ENCODE peak calls at places on chromosomes 4 and X, in eight cellular contexts. One of them, this sample, is unnamed.

GRCh38 chr4:107689912-107690587 is 30.0 kb downstream of the PAPSS1 start:
- DNase-seq in upper lobe of right lung: no peak
- DNase-seq in OCI-LY7: no peak
- DNase-seq in Caco-2: no peak
- DNase-seq in GM12878: no peak
- DNase-seq in fibroblast of pulmonary artery: peak; percentile 74
- DNase-seq in AG09309: peak; percentile 25
- DNase-seq in RWPE2: no peak
- DNase-seq in this sample: no peak

GRCh38 chrX:77442728-77443127 is 4.5 kb upstream of the FGF16 start:
- DNase-seq in upper lobe of right lung: no peak
- DNase-seq in OCI-LY7: no peak
- DNase-seq in Caco-2: no peak
- DNase-seq in GM12878: no peak
- DNase-seq in fibroblast of pulmonary artery: peak; percentile 67
- DNase-seq in AG09309: peak; percentile 37
- DNase-seq in RWPE2: peak; percentile 65
- DNase-seq in this sample: no peak

GRCh38 chr4:3016839-3017410 is 53.6 kb downstream of the GRK4 start:
- DNase-seq in upper lobe of right lung: no peak
- DNase-seq in OCI-LY7: no peak
- DNase-seq in Caco-2: no peak
- DNase-seq in GM12878: no peak
- DNase-seq in fibroblast of pulmonary artery: no peak
- DNase-seq in AG09309: no peak
- DNase-seq in RWPE2: no peak
- DNase-seq in this sample: no peak

GRCh38 chr4:180827610-180828009 is 1415.6 kb upstream of the TENM3 start:
- DNase-seq in upper lobe of right lung: no peak
- DNase-seq in OCI-LY7: no peak
- DNase-seq in Caco-2: no peak
- DNase-seq in GM12878: no peak
- DNase-seq in fibroblast of pulmonary artery: peak; percentile 16
- DNase-seq in AG09309: no peak
- DNase-seq in RWPE2: no peak
- DNase-seq in this sample: no peak

GRCh38 chr4:43690121-43690520 is 758.5 kb downstream of the KCTD8 start:
- DNase-seq in upper lobe of right lung: no peak
- DNase-seq in OCI-LY7: no peak
- DNase-seq in Caco-2: no peak
- DNase-seq in GM12878: no peak
- DNase-seq in fibroblast of pulmonary artery: peak; percentile 4
- DNase-seq in AG09309: no peak
- DNase-seq in RWPE2: no peak
- DNase-seq in this sample: no peak

GRCh38 chr4:143095447-143095846 is 89.3 kb upstream of the USP38 start:
- DNase-seq in upper lobe of right lung: no peak
- DNase-seq in OCI-LY7: no peak
- DNase-seq in Caco-2: peak; percentile 73
- DNase-seq in GM12878: no peak
- DNase-seq in fibroblast of pulmonary artery: no peak
- DNase-seq in AG09309: no peak
- DNase-seq in RWPE2: no peak
- DNase-seq in this sample: no peak

GRCh38 chrX:9848718-9849481 is 62.7 kb downstream of the SHROOM2 start:
- DNase-seq in upper lobe of right lung: no peak
- DNase-seq in OCI-LY7: no peak
- DNase-seq in Caco-2: no peak
- DNase-seq in GM12878: no peak
- DNase-seq in fibroblast of pulmonary artery: no peak
- DNase-seq in AG09309: no peak
- DNase-seq in RWPE2: no peak
- DNase-seq in this sample: no peak

GRCh38 chrX:11196476-11196875 is 85.3 kb downstream of the HCCS start:
- DNase-seq in upper lobe of right lung: no peak
- DNase-seq in OCI-LY7: no peak
- DNase-seq in Caco-2: no peak
- DNase-seq in GM12878: no peak
- DNase-seq in fibroblast of pulmonary artery: no peak
- DNase-seq in AG09309: no peak
- DNase-seq in RWPE2: no peak
- DNase-seq in this sample: no peak

GRCh38 chrX:148310402-148311200 is 189.8 kb upstream of the AFF2 start:
- DNase-seq in upper lobe of right lung: no peak
- DNase-seq in OCI-LY7: peak; percentile 85
- DNase-seq in Caco-2: no peak
- DNase-seq in GM12878: peak; percentile 15
- DNase-seq in fibroblast of pulmonary artery: no peak
- DNase-seq in AG09309: no peak
- DNase-seq in RWPE2: no peak
- DNase-seq in this sample: no peak

GRCh38 chr4:177921715-177922114 is 479.5 kb upstream of the AGA start:
- DNase-seq in upper lobe of right lung: no peak
- DNase-seq in OCI-LY7: no peak
- DNase-seq in Caco-2: no peak
- DNase-seq in GM12878: no peak
- DNase-seq in fibroblast of pulmonary artery: no peak
- DNase-seq in AG09309: no peak
- DNase-seq in RWPE2: no peak
- DNase-seq in this sample: no peak

GRCh38 chrX:67587946-67588624 is 44.3 kb downstream of the AR start:
- DNase-seq in upper lobe of right lung: no peak
- DNase-seq in OCI-LY7: no peak
- DNase-seq in Caco-2: no peak
- DNase-seq in GM12878: no peak
- DNase-seq in fibroblast of pulmonary artery: peak; percentile 12
- DNase-seq in AG09309: no peak
- DNase-seq in RWPE2: no peak
- DNase-seq in this sample: no peak

GRCh38 chr4:26288308-26288982 is 32.4 kb upstream of the RBPJ start:
- DNase-seq in upper lobe of right lung: no peak
- DNase-seq in OCI-LY7: no peak
- DNase-seq in Caco-2: no peak
- DNase-seq in GM12878: peak; percentile 73
- DNase-seq in fibroblast of pulmonary artery: peak; percentile 45
- DNase-seq in AG09309: peak; percentile 11
- DNase-seq in RWPE2: no peak
- DNase-seq in this sample: peak; percentile 93

GRCh38 chrX:68286076-68286475 is 147.2 kb downstream of the OPHN1 start:
- DNase-seq in upper lobe of right lung: no peak
- DNase-seq in OCI-LY7: no peak
- DNase-seq in Caco-2: no peak
- DNase-seq in GM12878: no peak
- DNase-seq in fibroblast of pulmonary artery: no peak
- DNase-seq in AG09309: no peak
- DNase-seq in RWPE2: no peak
- DNase-seq in this sample: no peak

GRCh38 chr4:159607824-159608223 is 504.9 kb downstream of the RAPGEF2 start:
- DNase-seq in upper lobe of right lung: no peak
- DNase-seq in OCI-LY7: no peak
- DNase-seq in Caco-2: no peak
- DNase-seq in GM12878: no peak
- DNase-seq in fibroblast of pulmonary artery: no peak
- DNase-seq in AG09309: no peak
- DNase-seq in RWPE2: no peak
- DNase-seq in this sample: no peak

GRCh38 chr4:78065514-78066192 is 8.5 kb downstream of the FRAS1 start:
- DNase-seq in upper lobe of right lung: no peak
- DNase-seq in OCI-LY7: no peak
- DNase-seq in Caco-2: peak; percentile 19
- DNase-seq in GM12878: no peak
- DNase-seq in fibroblast of pulmonary artery: no peak
- DNase-seq in AG09309: no peak
- DNase-seq in RWPE2: no peak
- DNase-seq in this sample: no peak

GRCh38 chr4:824461-825062 is 1.4 kb downstream of the CPLX1 start:
- DNase-seq in upper lobe of right lung: peak; percentile 57
- DNase-seq in OCI-LY7: no peak
- DNase-seq in Caco-2: no peak
- DNase-seq in GM12878: no peak
- DNase-seq in fibroblast of pulmonary artery: no peak
- DNase-seq in AG09309: no peak
- DNase-seq in RWPE2: no peak
- DNase-seq in this sample: no peak

GRCh38 chr4:61572160-61572559 is 372.0 kb downstream of the ADGRL3 start:
- DNase-seq in upper lobe of right lung: no peak
- DNase-seq in OCI-LY7: no peak
- DNase-seq in Caco-2: no peak
- DNase-seq in GM12878: no peak
- DNase-seq in fibroblast of pulmonary artery: peak; percentile 58
- DNase-seq in AG09309: no peak
- DNase-seq in RWPE2: no peak
- DNase-seq in this sample: no peak

GRCh38 chrX:79081895-79082512 is 62.5 kb upstream of the GPR174 start:
- DNase-seq in upper lobe of right lung: no peak
- DNase-seq in OCI-LY7: peak; percentile 58
- DNase-seq in Caco-2: peak; percentile 2
- DNase-seq in GM12878: peak; percentile 61
- DNase-seq in fibroblast of pulmonary artery: peak; percentile 48
- DNase-seq in AG09309: peak; percentile 1
- DNase-seq in RWPE2: no peak
- DNase-seq in this sample: no peak
- TF ChIP-seq CTCF in upper lobe of right lung: peak; percentile 54
- TF ChIP-seq CTCF in OCI-LY7: peak; percentile 79
- TF ChIP-seq CTCF in Caco-2: peak; percentile 52
- TF ChIP-seq CTCF in GM12878: peak; percentile 63
- TF ChIP-seq CTCF in fibroblast of pulmonary artery: peak; percentile 47
- TF ChIP-seq CTCF in AG09309: peak; percentile 51
- TF ChIP-seq CTCF in RWPE2: peak; percentile 46
- TF ChIP-seq CTCF in this sample: peak; percentile 70

GRCh38 chr4:37687175-37687525 is 974 bp upstream of the RELL1 start:
- DNase-seq in upper lobe of right lung: no peak
- DNase-seq in OCI-LY7: no peak
- DNase-seq in Caco-2: no peak
- DNase-seq in GM12878: no peak
- DNase-seq in fibroblast of pulmonary artery: no peak
- DNase-seq in AG09309: no peak
- DNase-seq in RWPE2: no peak
- DNase-seq in this sample: no peak

GRCh38 chr4:37685726-37686372 is 327 bp downstream of the RELL1 start:
- DNase-seq in upper lobe of right lung: peak; percentile 84
- DNase-seq in OCI-LY7: peak; percentile 65
- DNase-seq in Caco-2: no peak
- DNase-seq in GM12878: no peak
- DNase-seq in fibroblast of pulmonary artery: no peak
- DNase-seq in AG09309: no peak
- DNase-seq in RWPE2: peak; percentile 59
- DNase-seq in this sample: no peak

GRCh38 chr4:37685211-37685725 is 908 bp downstream of the RELL1 start:
- DNase-seq in upper lobe of right lung: no peak
- DNase-seq in OCI-LY7: peak; percentile 65
- DNase-seq in Caco-2: no peak
- DNase-seq in GM12878: no peak
- DNase-seq in fibroblast of pulmonary artery: peak; percentile 55
- DNase-seq in AG09309: peak; percentile 47
- DNase-seq in RWPE2: no peak
- DNase-seq in this sample: no peak

GRCh38 chr4:37687666-37688065 is 1.5 kb upstream of the RELL1 start:
- DNase-seq in upper lobe of right lung: no peak
- DNase-seq in OCI-LY7: no peak
- DNase-seq in Caco-2: no peak
- DNase-seq in GM12878: no peak
- DNase-seq in fibroblast of pulmonary artery: no peak
- DNase-seq in AG09309: no peak
- DNase-seq in RWPE2: no peak
- DNase-seq in this sample: no peak

GRCh38 chr4:37686373-37687174 is at the start of gene RELL1:
- DNase-seq in upper lobe of right lung: peak; percentile 100
- DNase-seq in OCI-LY7: peak; percentile 97
- DNase-seq in Caco-2: peak; percentile 99
- DNase-seq in GM12878: peak; percentile 97
- DNase-seq in fibroblast of pulmonary artery: peak; percentile 100
- DNase-seq in AG09309: peak; percentile 97
- DNase-seq in RWPE2: peak; percentile 97
- DNase-seq in this sample: peak; percentile 97
- TF ChIP-seq CTCF in upper lobe of right lung: no peak
- TF ChIP-seq CTCF in OCI-LY7: no peak
- TF ChIP-seq CTCF in Caco-2: no peak
- TF ChIP-seq CTCF in GM12878: no peak
- TF ChIP-seq CTCF in fibroblast of pulmonary artery: no peak
- TF ChIP-seq CTCF in AG09309: no peak
- TF ChIP-seq CTCF in RWPE2: no peak
- TF ChIP-seq CTCF in this sample: no peak

DNA sequence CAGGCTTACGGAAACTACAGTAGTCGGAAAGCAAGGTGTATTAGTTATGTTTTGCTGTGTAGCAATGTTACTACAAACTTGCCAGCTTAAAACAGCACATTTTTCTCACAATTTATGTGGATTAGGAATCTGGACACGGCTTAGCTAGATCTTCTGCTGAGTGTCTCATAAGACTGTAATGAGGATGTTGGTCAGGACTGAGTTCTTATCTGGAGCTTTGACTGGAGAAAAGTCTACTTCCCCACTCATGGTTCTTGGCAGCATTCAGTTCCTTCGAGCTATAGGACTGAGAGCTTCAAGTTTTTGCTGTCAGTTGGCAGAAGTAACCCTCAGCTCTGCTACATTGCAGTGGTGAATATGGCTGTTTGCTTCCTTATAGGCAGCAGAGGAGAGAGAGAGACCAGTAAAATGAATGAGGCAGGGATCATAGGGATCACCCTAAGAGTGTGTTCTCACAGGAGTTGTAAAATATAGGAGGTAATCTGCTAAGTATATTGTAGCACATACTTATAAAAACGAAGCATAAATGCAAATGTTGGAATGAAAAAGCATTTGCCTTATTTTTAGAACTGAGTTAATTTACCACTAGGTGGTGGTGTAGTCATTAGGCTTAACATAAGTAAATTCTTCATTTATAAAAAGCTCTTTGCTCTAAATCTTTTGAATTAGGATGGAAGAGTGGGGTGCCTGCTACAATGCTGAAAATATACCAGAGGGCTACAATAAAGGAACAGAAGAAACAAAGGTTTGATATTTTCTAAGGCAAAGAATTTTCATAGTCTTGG is 38.6 kb downstream of the ALG13 start:
- DNase-seq in upper lobe of right lung: no peak
- DNase-seq in OCI-LY7: peak; percentile 2
- DNase-seq in Caco-2: no peak
- DNase-seq in GM12878: no peak
- DNase-seq in fibroblast of pulmonary artery: peak; percentile 14
- DNase-seq in AG09309: no peak
- DNase-seq in RWPE2: no peak
- DNase-seq in this sample: no peak
- TF ChIP-seq CTCF in upper lobe of right lung: peak; percentile 9
- TF ChIP-seq CTCF in OCI-LY7: peak; percentile 68
- TF ChIP-seq CTCF in Caco-2: peak; percentile 18
- TF ChIP-seq CTCF in GM12878: peak; percentile 25
- TF ChIP-seq CTCF in fibroblast of pulmonary artery: peak; percentile 17
- TF ChIP-seq CTCF in AG09309: peak; percentile 32
- TF ChIP-seq CTCF in RWPE2: peak; percentile 33
- TF ChIP-seq CTCF in this sample: no peak

DNA sequence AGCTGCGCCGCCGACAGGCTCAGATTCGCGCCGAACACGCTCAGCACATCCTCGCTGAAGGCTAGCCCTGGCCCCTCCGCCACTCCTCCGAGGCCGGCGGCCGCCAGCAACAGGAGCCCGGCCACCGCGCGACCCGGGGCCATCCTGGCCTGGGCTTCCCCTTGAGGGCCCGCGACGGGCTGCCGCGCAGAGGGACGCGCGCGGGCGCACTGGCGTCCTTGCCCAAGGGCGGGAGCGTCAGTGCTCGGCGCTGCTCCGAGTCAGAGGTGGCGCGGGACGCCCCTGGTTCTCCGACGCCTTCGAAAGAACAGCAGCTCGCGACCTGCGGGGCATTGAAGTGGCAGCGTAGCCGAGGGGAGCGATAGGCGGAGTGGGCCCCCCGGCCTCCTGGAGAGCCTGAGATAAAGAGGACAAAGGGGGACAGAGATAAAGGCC is 745 bp downstream of the SLC39A8 start:
- DNase-seq in upper lobe of right lung: peak; percentile 87
- DNase-seq in OCI-LY7: peak; percentile 76
- DNase-seq in Caco-2: peak; percentile 70
- DNase-seq in GM12878: no peak
- DNase-seq in fibroblast of pulmonary artery: peak; percentile 55
- DNase-seq in AG09309: no peak
- DNase-seq in RWPE2: peak; percentile 65
- DNase-seq in this sample: peak; percentile 59
- TF ChIP-seq CTCF in upper lobe of right lung: no peak
- TF ChIP-seq CTCF in OCI-LY7: no peak
- TF ChIP-seq CTCF in Caco-2: no peak
- TF ChIP-seq CTCF in GM12878: no peak
- TF ChIP-seq CTCF in fibroblast of pulmonary artery: no peak
- TF ChIP-seq CTCF in AG09309: no peak
- TF ChIP-seq CTCF in RWPE2: no peak
- TF ChIP-seq CTCF in this sample: no peak